ENCODE peak calls at places on chromosome 1, in four cellular contexts. Q is Calu3; W is CD8-positive, alpha-beta memory T cell; E is A549. Y is an unnamed sample.

GRCh38 chr1:12697406-12697805 is 18.5 kb upstream of the AADACL3 start:
- DNase-seq in Q (no peak), W (no peak), E (no peak), Y (no peak)

GRCh38 chr1:36708587-36708986 is 225.9 kb upstream of the CSF3R start:
- DNase-seq in Q (no peak), W (no peak), E (no peak), Y (no peak)

GRCh38 chr1:35577071-35577998 is 4.2 kb downstream of the TFAP2E start:
- DNase-seq in E (no peak), Q (no peak), W (peak), Y (peak)

GRCh38 chr1:60612790-60613189 is 469.6 kb upstream of the NFIA start:
- DNase-seq in E (no peak), Q (no peak), W (no peak), Y (no peak)

GRCh38 chr1:62283361-62283760 is 35.9 kb downstream of the KANK4 start:
- DNase-seq in E (no peak), W (no peak), Q (no peak), Y (no peak)

GRCh38 chr1:212749924-212750535 is 41.5 kb downstream of the NSL1 start:
- DNase-seq in Q (peak), W (no peak), E (peak), Y (no peak)

GRCh38 chr1:26010800-26011199 is 10.8 kb upstream of the EXTL1 start:
- DNase-seq in W (no peak), Q (no peak), E (no peak), Y (no peak)

GRCh38 chr1:59013276-59013927 is 229.6 kb upstream of the JUN start:
- DNase-seq in E (no peak), Q (no peak), W (no peak), Y (no peak)

GRCh38 chr1:224623310-224623714 is 7.2 kb downstream of the CNIH3 start:
- DNase-seq in Q (no peak), E (no peak), W (no peak), Y (no peak)

GRCh38 chr1:197485790-197486189 is 217.7 kb downstream of the CRB1 start:
- DNase-seq in W (no peak), Q (peak), E (no peak), Y (no peak)

GRCh38 chr1:162391790-162392563 is 10.4 kb downstream of the C1orf226 start:
- DNase-seq in W (no peak), E (peak), Q (peak), Y (no peak)